ENCODE peak calls at places on chromosomes 1 and 21, in five cellular contexts. P is amygdala; M is stimulated activated naive B cell treated with anti-CD40 and anti-IgM and Interleukin-4, amounts not matched to agents 10 μg/mL and 1 μg/mL and 100 μg/mL, for 72 hours; C is amniotic stem cell; G is fibroblast of the conjunctiva. Q is an unnamed sample.

GRCh38 chr1:110489973-110490542 is 28.9 kb downstream of the KCNA10 start:
- DNase-seq in P (no peak), M (no peak), C (no peak), G (no peak), Q (no peak)

GRCh38 chr21:46431884-46432488 is 26.7 kb upstream of the DIP2A start:
- DNase-seq in P (peak), M (no peak), C (no peak), G (no peak), Q (no peak)

GRCh38 chr1:203625623-203626189 is 926 bp upstream of the ATP2B4 start:
- DNase-seq in P (no peak), M (peak), C (no peak), G (no peak), Q (no peak)

GRCh38 chr21:45289655-45290515 is 2.2 kb upstream of the POFUT2 start:
- DNase-seq in P (no peak), M (no peak), C (no peak), G (no peak), Q (no peak)

GRCh38 chr1:58780586-58781452 is 3.0 kb downstream of the JUN start:
- DNase-seq in P (no peak), M (no peak), C (no peak), G (no peak), Q (no peak)

GRCh38 chr1:152347116-152347728 is 12.6 kb downstream of the FLG2 start:
- DNase-seq in P (no peak), M (peak), C (no peak), G (peak), Q (peak)

GRCh38 chr1:241225741-241226140 is 131.3 kb downstream of the RGS7 start:
- DNase-seq in P (no peak), M (no peak), C (no peak), G (no peak), Q (no peak)

GRCh38 chr1:10085076-10085475 is 52.3 kb downstream of the UBE4B start:
- DNase-seq in P (no peak), M (no peak), C (no peak), G (no peak), Q (no peak)

GRCh38 chr1:17306407-17306806 is 1.6 kb upstream of the PADI4 start:
- DNase-seq in P (no peak), M (no peak), C (no peak), G (no peak), Q (no peak)

GRCh38 chr1:235326719-235327558 is 1.0 kb downstream of the ARID4B start:
- DNase-seq in P (peak), M (peak), C (no peak), G (no peak), Q (no peak)

GRCh38 chr1:198295975-198296374 is 139.2 kb downstream of the NEK7 start:
- DNase-seq in P (no peak), M (no peak), C (no peak), G (no peak), Q (no peak)

GRCh38 chr1:67148516-67149178 is 13.9 kb upstream of the C1orf141 start:
- DNase-seq in P (no peak), M (no peak), C (no peak), G (no peak), Q (no peak)

GRCh38 chr1:29828526-29829447 is 592.5 kb downstream of the PTPRU start:
- DNase-seq in P (no peak), M (no peak), C (no peak), G (no peak), Q (no peak)

GRCh38 chr1:198444792-198445191 is 95.7 kb downstream of the ATP6V1G3 start:
- DNase-seq in P (no peak), M (no peak), C (no peak), G (no peak), Q (peak)

GRCh38 chr21:34336756-34337391 is 26.9 kb upstream of the KCNE2 start:
- DNase-seq in P (no peak), M (no peak), C (peak), G (peak), Q (peak)

GRCh38 chr21:35072960-35073359 is 23.9 kb upstream of the RUNX1 start:
- DNase-seq in P (no peak), M (no peak), C (peak), G (peak), Q (peak)

GRCh38 chr1:69913967-69914366 is 291.4 kb downstream of the LRRC40 start:
- DNase-seq in P (no peak), M (no peak), C (peak), G (peak), Q (peak)

GRCh38 chr1:36393686-36394085 is 4.0 kb downstream of the LSM10 start:
- DNase-seq in P (no peak), M (no peak), C (no peak), G (no peak), Q (no peak)

GRCh38 chr1:117232551-117232950 is 21.8 kb upstream of the VTCN1 start:
- DNase-seq in P (no peak), M (no peak), C (no peak), G (no peak), Q (no peak)

GRCh38 chr1:2583871-2584341 is 2.7 kb upstream of the PRXL2B start:
- DNase-seq in P (no peak), M (no peak), C (no peak), G (no peak), Q (no peak)

GRCh38 chr21:31370281-31370892 is 26.3 kb upstream of the TIAM1 start:
- DNase-seq in P (no peak), M (no peak), C (no peak), G (no peak), Q (no peak)

GRCh38 chr1:228231192-228231591 is 23.3 kb downstream of the OBSCN start:
- DNase-seq in P (no peak), M (no peak), C (no peak), G (no peak), Q (no peak)

Q was measured in AG04450.